ENCODE peak calls at places on chromosomes 13 and 19, in ten cellular contexts. Y is esophagus squamous epithelium; Q is adrenal gland; H is CD8-positive, alpha-beta T cell; V is Karpas-422; R is RWPE2; F is thoracic aorta; S is cardiac muscle cell; I is tibial nerve; C is IMR-90. X is an unnamed sample.

GRCh38 chr13:53351040-53351439 is 322.4 kb downstream of the OLFM4 start:
- DNase-seq in Y (no peak), Q (no peak), H (no peak), V (no peak), R (no peak), F (no peak), S (no peak), I (no peak), C (no peak), X (no peak)

GRCh38 chr19:12974301-12975220 is 5.2 kb downstream of the DAND5 start:
- DNase-seq in Y (no peak), Q (no peak), H (no peak), V (no peak), R (no peak), F (no peak), S (no peak), I (no peak), C (no peak), X (no peak)

GRCh38 chr13:73549717-73550116 is 490.9 kb downstream of the KLF5 start:
- DNase-seq in Y (no peak), Q (no peak), H (no peak), V (no peak), R (no peak), F (no peak), S (no peak), I (no peak), C (no peak), X (no peak)

GRCh38 chr19:47587295-47587694 is 14.3 kb upstream of the ZNF541 start:
- DNase-seq in Y (no peak), Q (no peak), H (no peak), V (no peak), R (no peak), F (no peak), S (no peak), I (no peak), C (peak; percentile 51), X (no peak)

GRCh38 chr19:29624489-29625210 is 18.6 kb downstream of the POP4 start:
- DNase-seq in Y (no peak), Q (no peak), H (no peak), V (no peak), R (no peak), F (no peak), S (no peak), I (no peak), C (peak; percentile 4), X (no peak)

GRCh38 chr13:44498969-44499368 is 77.2 kb downstream of the TSC22D1 start:
- DNase-seq in Y (no peak), Q (no peak), H (no peak), V (no peak), R (no peak), F (no peak), S (no peak), I (no peak), C (no peak), X (no peak)

GRCh38 chr13:112877496-112877895 is 91.5 kb upstream of the MCF2L start:
- DNase-seq in Y (no peak), Q (no peak), H (no peak), V (no peak), R (peak; percentile 21), F (no peak), S (no peak), I (no peak), C (no peak), X (no peak)

GRCh38 chr13:102443234-102443633 is 41.4 kb upstream of the FGF14 start:
- DNase-seq in Y (no peak), Q (no peak), H (no peak), V (no peak), R (no peak), F (no peak), S (no peak), I (no peak), C (no peak), X (no peak)

GRCh38 chr13:39618546-39618945 is 15.6 kb upstream of the LHFPL6 start:
- DNase-seq in Y (no peak), Q (no peak), H (no peak), V (peak; percentile 1), R (no peak), F (no peak), S (no peak), I (no peak), C (no peak), X (no peak)

GRCh38 chr19:10554760-10555612 is 10.8 kb downstream of the KRI1 start:
- DNase-seq in Y (no peak), Q (no peak), H (no peak), V (no peak), R (no peak), F (no peak), S (no peak), I (no peak), C (no peak), X (no peak)

GRCh38 chr13:66974889-66975288 is 255.2 kb downstream of the PCDH9 start:
- DNase-seq in Y (no peak), Q (no peak), H (no peak), V (no peak), R (no peak), F (no peak), S (no peak), I (no peak), C (no peak), X (no peak)

GRCh38 chr19:57887195-57887941 is 1.5 kb downstream of the ZNF814 start:
- DNase-seq in Y (no peak), Q (no peak), H (no peak), V (peak; percentile 49), R (no peak), F (no peak), S (peak; percentile 50), I (no peak), C (no peak), X (peak; percentile 98)

GRCh38 chr13:42781362-42781761 is at the start of gene FAM216B:
- DNase-seq in Y (no peak), Q (no peak), H (no peak), V (no peak), R (no peak), F (no peak), S (no peak), I (no peak), C (peak; percentile 39), X (no peak)

DNA sequence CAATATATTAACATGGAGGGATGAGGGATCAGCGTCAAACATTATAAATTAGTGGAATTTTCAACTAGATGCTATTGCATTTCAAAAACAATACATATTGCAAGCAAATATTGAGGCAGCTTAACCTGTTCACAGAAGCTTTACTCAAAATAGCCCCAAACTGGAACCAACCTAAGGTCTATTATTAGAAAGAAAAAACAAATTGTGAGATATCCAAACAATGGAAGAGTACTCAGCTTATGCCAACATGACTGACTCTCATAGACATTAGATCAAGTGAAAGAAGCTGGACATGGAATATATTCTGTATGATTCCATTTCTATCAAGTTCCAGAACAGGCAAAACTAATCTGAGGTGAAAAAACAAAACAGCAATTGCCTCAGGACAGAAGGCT is 27.6 kb upstream of the NEK3 start:
- DNase-seq in Y (no peak), Q (no peak), H (no peak), V (no peak), R (no peak), F (no peak), S (no peak), I (no peak), C (no peak), X (no peak)
- H3K4me3 ChIP-seq in Y (no peak overlapping the region), Q (no peak overlapping the region), H (no peak overlapping the region), V (no peak overlapping the region), R (no peak overlapping the region), F (no peak overlapping the region), S (no peak overlapping the region), I (no peak overlapping the region), C (no peak overlapping the region), X (no peak overlapping the region)

DNA sequence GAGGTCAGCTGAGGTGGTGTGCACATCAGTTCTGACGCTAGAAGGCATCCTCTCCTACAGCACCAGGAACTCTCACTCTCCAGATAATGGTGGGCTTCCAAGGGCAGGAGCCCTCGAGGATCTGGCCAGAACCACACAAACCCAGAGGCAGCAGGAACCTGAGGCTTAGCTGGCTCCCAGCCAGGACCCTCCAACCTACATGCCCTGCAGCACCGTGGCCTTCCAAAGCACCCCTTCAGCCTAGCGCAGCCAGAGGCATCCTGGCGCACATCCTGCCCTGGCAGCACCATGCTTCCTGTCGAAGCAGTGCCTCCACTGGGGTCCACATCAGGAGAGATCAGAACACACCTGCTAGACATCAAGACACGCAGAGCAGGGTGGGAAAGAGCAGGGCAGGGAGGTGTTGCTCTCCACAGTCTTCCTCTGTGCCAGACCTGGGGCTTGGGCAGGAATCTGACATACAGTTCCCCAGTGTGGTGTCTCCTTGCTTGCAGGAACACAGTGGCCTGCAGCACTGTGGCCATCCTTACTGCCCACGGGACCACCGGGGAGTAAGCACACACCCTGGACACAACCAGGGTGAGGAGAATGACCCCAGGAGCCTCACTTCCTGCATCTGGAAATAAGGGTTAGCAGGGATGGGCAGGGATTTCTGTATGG is 21.7 kb downstream of the TUBA3C start:
- DNase-seq in Y (no peak), Q (no peak), H (no peak), V (no peak), R (no peak), F (no peak), S (no peak), I (no peak), C (no peak), X (no peak)
- H3K9me3 ChIP-seq in Y (no peaks in the 10 kb centered on the region), Q (no peaks in the 10 kb centered on the region), H (no peaks in the 10 kb centered on the region), V (peaks cover 12% of the 10 kb centered on the region), R (no peaks in the 10 kb centered on the region), F (no peaks in the 10 kb centered on the region), S (no peaks in the 10 kb centered on the region), I (no peaks in the 10 kb centered on the region), C (peaks cover 60% of the 10 kb centered on the region), X (peaks cover 2% of the 10 kb centered on the region)

DNA sequence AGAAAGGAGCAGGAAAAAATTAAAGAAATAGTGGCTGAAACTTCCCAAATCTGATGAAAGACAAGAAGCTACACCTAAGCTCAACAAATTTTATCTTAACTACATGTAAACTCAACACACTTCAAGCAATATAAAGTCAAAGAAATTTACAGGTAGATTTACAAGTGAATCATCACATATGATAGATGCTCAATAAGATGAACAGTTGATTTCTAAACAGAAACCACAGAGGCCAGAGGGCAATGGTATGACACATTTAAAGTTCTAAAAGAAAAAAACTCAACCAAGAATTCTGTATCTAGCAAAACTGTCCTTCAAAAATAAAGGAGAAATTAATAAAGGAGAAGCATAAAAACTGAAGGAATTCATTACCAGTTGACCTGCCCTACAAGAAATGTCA is 39.3 kb upstream of the ZNF780A start:
- DNase-seq in Y (no peak), Q (no peak), H (no peak), V (no peak), R (no peak), F (no peak), S (no peak), I (no peak), C (no peak), X (no peak)
- H3K27me3 ChIP-seq in Y (no peaks in the 10 kb centered on the region), Q (peaks cover 7% of the 10 kb centered on the region), H (no peaks in the 10 kb centered on the region), V (no peaks in the 10 kb centered on the region), R (peaks cover 3% of the 10 kb centered on the region), F (no peaks in the 10 kb centered on the region), S (no peaks in the 10 kb centered on the region), I (peaks cover 12% of the 10 kb centered on the region), C (peaks cover 4% of the 10 kb centered on the region), X (no peaks in the 10 kb centered on the region)

DNA sequence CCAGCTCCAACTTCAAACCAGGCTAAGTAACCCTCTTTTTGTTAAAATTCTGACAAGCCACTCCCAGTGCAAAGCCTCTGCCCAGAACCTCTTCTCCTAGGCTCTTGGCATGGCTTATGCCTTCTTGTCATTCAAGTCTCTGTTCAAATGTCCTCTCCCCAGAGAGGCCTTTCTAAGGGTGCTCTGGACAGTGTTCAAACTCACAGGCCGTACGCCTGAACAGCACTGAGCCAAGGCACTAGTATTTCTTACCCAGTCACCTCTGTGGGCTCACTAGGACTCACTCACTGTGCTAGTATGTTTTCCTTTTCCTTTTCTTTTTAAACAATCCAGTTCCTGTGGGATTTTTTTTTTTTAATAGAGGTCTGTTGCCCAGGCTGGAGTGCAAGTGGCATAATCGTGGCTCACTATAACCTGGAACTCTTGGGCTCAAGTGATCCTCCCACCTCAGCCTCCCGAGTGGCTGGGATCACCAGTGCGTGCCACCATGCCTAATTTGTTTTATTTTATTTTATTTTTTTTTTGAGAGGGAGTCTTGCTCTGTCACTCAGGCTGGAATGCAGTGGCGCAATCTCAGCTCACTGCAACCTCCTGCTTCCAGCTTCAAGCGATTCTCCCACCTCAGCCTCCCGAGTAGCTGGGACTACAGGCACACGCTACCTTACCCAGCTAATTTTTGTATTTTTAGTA is 2.3 kb upstream of the ASF1B start:
- DNase-seq in Y (no peak), Q (no peak), H (no peak), V (no peak), R (no peak), F (no peak), S (peak; percentile 39), I (no peak), C (peak; percentile 78), X (no peak)
- H3K4me3 ChIP-seq in Y (no peak overlapping the region), Q (no peak overlapping the region), H (no peak overlapping the region), V (no peak overlapping the region), R (no peak overlapping the region), F (peak overlapping the region; percentile 2), S (no peak overlapping the region), I (no peak overlapping the region), C (no peak overlapping the region), X (no peak overlapping the region)